ENCODE peak calls at places on chromosome 5, in ten cellular contexts. One of them, this sample, is unnamed.

GRCh38 chr5:10338996-10339903 is 14.2 kb upstream of the MARCHF6 start:
- DNase-seq in germinal center: no peak
- DNase-seq in hippocampal formation: peak; percentile 38
- DNase-seq in small intestine: no peak
- DNase-seq in HEK293T: no peak
- DNase-seq in Right ventricle myocardium superior: no peak
- DNase-seq in spleen: no peak
- DNase-seq in fibroblast of mammary gland: no peak
- DNase-seq in NCI-H1092: peak; percentile 97
- DNase-seq in A549: no peak
- DNase-seq in this sample: no peak

GRCh38 chr5:9058666-9059065 is 487.2 kb downstream of the SEMA5A start:
- DNase-seq in NCI-H1092: no peak
- DNase-seq in HEK293T: no peak
- DNase-seq in Right ventricle myocardium superior: no peak
- DNase-seq in fibroblast of mammary gland: peak; percentile 57
- DNase-seq in A549: no peak
- DNase-seq in spleen: no peak
- DNase-seq in hippocampal formation: no peak
- DNase-seq in germinal center: no peak
- DNase-seq in small intestine: no peak
- DNase-seq in this sample: no peak

GRCh38 chr5:138743506-138743905 is 9.7 kb upstream of the CTNNA1 start:
- DNase-seq in hippocampal formation: no peak
- DNase-seq in A549: no peak
- DNase-seq in fibroblast of mammary gland: no peak
- DNase-seq in germinal center: no peak
- DNase-seq in NCI-H1092: no peak
- DNase-seq in HEK293T: no peak
- DNase-seq in Right ventricle myocardium superior: no peak
- DNase-seq in spleen: peak; percentile 22
- DNase-seq in small intestine: no peak
- DNase-seq in this sample: no peak

GRCh38 chr5:129094924-129095797 is 612 bp downstream of the ISOC1 start:
- DNase-seq in A549: peak; percentile 36
- DNase-seq in Right ventricle myocardium superior: peak; percentile 86
- DNase-seq in HEK293T: peak; percentile 39
- DNase-seq in small intestine: peak; percentile 73
- DNase-seq in fibroblast of mammary gland: peak; percentile 25
- DNase-seq in spleen: peak; percentile 93
- DNase-seq in NCI-H1092: no peak
- DNase-seq in germinal center: peak; percentile 29
- DNase-seq in hippocampal formation: peak; percentile 15
- DNase-seq in this sample: no peak

GRCh38 chr5:378301-378891 is 56.9 kb downstream of the AHRR start:
- DNase-seq in spleen: peak; percentile 45
- DNase-seq in hippocampal formation: no peak
- DNase-seq in NCI-H1092: no peak
- DNase-seq in germinal center: no peak
- DNase-seq in small intestine: no peak
- DNase-seq in fibroblast of mammary gland: peak; percentile 45
- DNase-seq in A549: no peak
- DNase-seq in Right ventricle myocardium superior: no peak
- DNase-seq in HEK293T: no peak
- DNase-seq in this sample: no peak

GRCh38 chr5:77607324-77607723 is 31.2 kb downstream of the OTP start:
- DNase-seq in Right ventricle myocardium superior: no peak
- DNase-seq in small intestine: peak; percentile 14
- DNase-seq in HEK293T: no peak
- DNase-seq in fibroblast of mammary gland: no peak
- DNase-seq in NCI-H1092: no peak
- DNase-seq in hippocampal formation: no peak
- DNase-seq in spleen: no peak
- DNase-seq in germinal center: no peak
- DNase-seq in A549: no peak
- DNase-seq in this sample: no peak

GRCh38 chr5:67156976-67157583 is 39.5 kb downstream of the CD180 start:
- DNase-seq in Right ventricle myocardium superior: peak; percentile 41
- DNase-seq in germinal center: peak; percentile 59
- DNase-seq in A549: peak; percentile 47
- DNase-seq in small intestine: peak; percentile 42
- DNase-seq in hippocampal formation: no peak
- DNase-seq in fibroblast of mammary gland: peak; percentile 46
- DNase-seq in HEK293T: peak; percentile 46
- DNase-seq in spleen: peak; percentile 76
- DNase-seq in NCI-H1092: no peak
- DNase-seq in this sample: no peak

GRCh38 chr5:108521841-108522506 is 140.1 kb upstream of the FBXL17 start:
- DNase-seq in small intestine: peak; percentile 86
- DNase-seq in NCI-H1092: no peak
- DNase-seq in germinal center: peak; percentile 13
- DNase-seq in hippocampal formation: no peak
- DNase-seq in A549: peak; percentile 63
- DNase-seq in HEK293T: peak; percentile 40
- DNase-seq in Right ventricle myocardium superior: no peak
- DNase-seq in fibroblast of mammary gland: peak; percentile 67
- DNase-seq in spleen: no peak
- DNase-seq in this sample: peak; percentile 9

GRCh38 chr5:75167345-75167744 is 69.3 kb downstream of the ANKRD31 start:
- DNase-seq in fibroblast of mammary gland: peak; percentile 15
- DNase-seq in HEK293T: peak; percentile 26
- DNase-seq in Right ventricle myocardium superior: no peak
- DNase-seq in hippocampal formation: no peak
- DNase-seq in small intestine: peak; percentile 36
- DNase-seq in A549: peak; percentile 33
- DNase-seq in germinal center: no peak
- DNase-seq in spleen: no peak
- DNase-seq in NCI-H1092: no peak
- DNase-seq in this sample: no peak

GRCh38 chr5:80963521-80963895 is 3.3 kb downstream of the RASGRF2 start:
- DNase-seq in small intestine: no peak
- DNase-seq in fibroblast of mammary gland: no peak
- DNase-seq in germinal center: no peak
- DNase-seq in Right ventricle myocardium superior: no peak
- DNase-seq in hippocampal formation: peak; percentile 38
- DNase-seq in A549: no peak
- DNase-seq in spleen: no peak
- DNase-seq in NCI-H1092: no peak
- DNase-seq in HEK293T: no peak
- DNase-seq in this sample: no peak

GRCh38 chr5:170623576-170624181 is 119.9 kb downstream of the KCNIP1 start:
- DNase-seq in Right ventricle myocardium superior: peak; percentile 56
- DNase-seq in small intestine: no peak
- DNase-seq in hippocampal formation: no peak
- DNase-seq in HEK293T: peak; percentile 78
- DNase-seq in spleen: peak; percentile 78
- DNase-seq in NCI-H1092: peak; percentile 19
- DNase-seq in fibroblast of mammary gland: peak; percentile 70
- DNase-seq in germinal center: no peak
- DNase-seq in A549: peak; percentile 78
- DNase-seq in this sample: no peak

GRCh38 chr5:150211156-150212030 is 21.5 kb downstream of the SLC6A7 start:
- DNase-seq in spleen: no peak
- DNase-seq in hippocampal formation: no peak
- DNase-seq in HEK293T: no peak
- DNase-seq in fibroblast of mammary gland: no peak
- DNase-seq in NCI-H1092: no peak
- DNase-seq in germinal center: no peak
- DNase-seq in Right ventricle myocardium superior: no peak
- DNase-seq in A549: no peak
- DNase-seq in small intestine: peak; percentile 72
- DNase-seq in this sample: no peak

GRCh38 chr5:176891331-176891958 is 7.7 kb downstream of the HK3 start:
- DNase-seq in hippocampal formation: no peak
- DNase-seq in spleen: peak; percentile 73
- DNase-seq in Right ventricle myocardium superior: no peak
- DNase-seq in NCI-H1092: no peak
- DNase-seq in A549: no peak
- DNase-seq in fibroblast of mammary gland: no peak
- DNase-seq in germinal center: no peak
- DNase-seq in HEK293T: no peak
- DNase-seq in small intestine: no peak
- DNase-seq in this sample: peak; percentile 20

GRCh38 chr5:88245241-88245892 is 23.3 kb downstream of the TMEM161B start:
- DNase-seq in A549: no peak
- DNase-seq in spleen: no peak
- DNase-seq in Right ventricle myocardium superior: no peak
- DNase-seq in NCI-H1092: no peak
- DNase-seq in germinal center: no peak
- DNase-seq in small intestine: no peak
- DNase-seq in hippocampal formation: no peak
- DNase-seq in HEK293T: no peak
- DNase-seq in fibroblast of mammary gland: no peak
- DNase-seq in this sample: no peak

GRCh38 chr5:180380856-180381255 is 27.7 kb upstream of the GFPT2 start:
- DNase-seq in Right ventricle myocardium superior: peak; percentile 49
- DNase-seq in HEK293T: no peak
- DNase-seq in hippocampal formation: no peak
- DNase-seq in germinal center: no peak
- DNase-seq in A549: no peak
- DNase-seq in small intestine: no peak
- DNase-seq in fibroblast of mammary gland: no peak
- DNase-seq in NCI-H1092: no peak
- DNase-seq in spleen: no peak
- DNase-seq in this sample: no peak

GRCh38 chr5:181265092-181265671 is 4.2 kb upstream of the TRIM52 start:
- DNase-seq in A549: no peak
- DNase-seq in germinal center: no peak
- DNase-seq in HEK293T: no peak
- DNase-seq in Right ventricle myocardium superior: no peak
- DNase-seq in spleen: no peak
- DNase-seq in fibroblast of mammary gland: no peak
- DNase-seq in NCI-H1092: no peak
- DNase-seq in hippocampal formation: no peak
- DNase-seq in small intestine: no peak
- DNase-seq in this sample: no peak

GRCh38 chr5:173970878-173971650 is 17.9 kb upstream of the C5orf47 start:
- DNase-seq in spleen: no peak
- DNase-seq in germinal center: no peak
- DNase-seq in HEK293T: no peak
- DNase-seq in A549: no peak
- DNase-seq in Right ventricle myocardium superior: no peak
- DNase-seq in NCI-H1092: no peak
- DNase-seq in fibroblast of mammary gland: peak; percentile 9
- DNase-seq in hippocampal formation: no peak
- DNase-seq in small intestine: no peak
- DNase-seq in this sample: no peak

GRCh38 chr5:67815455-67816391 is 399.8 kb upstream of the PIK3R1 start:
- DNase-seq in Right ventricle myocardium superior: peak; percentile 37
- DNase-seq in small intestine: no peak
- DNase-seq in HEK293T: no peak
- DNase-seq in NCI-H1092: no peak
- DNase-seq in germinal center: no peak
- DNase-seq in hippocampal formation: no peak
- DNase-seq in fibroblast of mammary gland: peak; percentile 84
- DNase-seq in spleen: no peak
- DNase-seq in A549: no peak
- DNase-seq in this sample: no peak

GRCh38 chr5:7794823-7795222 is 56.1 kb downstream of the CFAP90 start:
- DNase-seq in HEK293T: no peak
- DNase-seq in spleen: no peak
- DNase-seq in germinal center: no peak
- DNase-seq in NCI-H1092: no peak
- DNase-seq in A549: no peak
- DNase-seq in Right ventricle myocardium superior: no peak
- DNase-seq in fibroblast of mammary gland: no peak
- DNase-seq in small intestine: no peak
- DNase-seq in hippocampal formation: no peak
- DNase-seq in this sample: no peak

GRCh38 chr5:2874099-2874498 is 122.6 kb upstream of the IRX2 start:
- DNase-seq in hippocampal formation: no peak
- DNase-seq in HEK293T: no peak
- DNase-seq in fibroblast of mammary gland: no peak
- DNase-seq in small intestine: no peak
- DNase-seq in Right ventricle myocardium superior: no peak
- DNase-seq in NCI-H1092: no peak
- DNase-seq in A549: no peak
- DNase-seq in germinal center: no peak
- DNase-seq in spleen: peak; percentile 40
- DNase-seq in this sample: no peak

GRCh38 chr5:149289307-149289706 is 17.6 kb downstream of the AFAP1L1 start:
- DNase-seq in NCI-H1092: no peak
- DNase-seq in Right ventricle myocardium superior: no peak
- DNase-seq in fibroblast of mammary gland: no peak
- DNase-seq in A549: no peak
- DNase-seq in hippocampal formation: no peak
- DNase-seq in small intestine: no peak
- DNase-seq in germinal center: no peak
- DNase-seq in spleen: no peak
- DNase-seq in HEK293T: no peak
- DNase-seq in this sample: no peak

GRCh38 chr5:74016373-74016772 is 390.4 kb downstream of the ARHGEF28 start:
- DNase-seq in A549: peak; percentile 27
- DNase-seq in germinal center: peak; percentile 10
- DNase-seq in small intestine: no peak
- DNase-seq in Right ventricle myocardium superior: no peak
- DNase-seq in NCI-H1092: no peak
- DNase-seq in HEK293T: peak; percentile 66
- DNase-seq in fibroblast of mammary gland: no peak
- DNase-seq in hippocampal formation: no peak
- DNase-seq in spleen: no peak
- DNase-seq in this sample: no peak

GRCh38 chr5:172076783-172077244 is 70.4 kb upstream of the FBXW11 start:
- DNase-seq in spleen: no peak
- DNase-seq in NCI-H1092: no peak
- DNase-seq in germinal center: no peak
- DNase-seq in Right ventricle myocardium superior: no peak
- DNase-seq in hippocampal formation: no peak
- DNase-seq in fibroblast of mammary gland: peak; percentile 60
- DNase-seq in small intestine: no peak
- DNase-seq in A549: no peak
- DNase-seq in HEK293T: no peak
- DNase-seq in this sample: no peak

GRCh38 chr5:115375922-115376321 is 79.5 kb upstream of the CCDC112 start:
- DNase-seq in Right ventricle myocardium superior: no peak
- DNase-seq in HEK293T: no peak
- DNase-seq in small intestine: peak; percentile 66
- DNase-seq in NCI-H1092: no peak
- DNase-seq in fibroblast of mammary gland: peak; percentile 70
- DNase-seq in A549: no peak
- DNase-seq in hippocampal formation: no peak
- DNase-seq in germinal center: no peak
- DNase-seq in spleen: no peak
- DNase-seq in this sample: no peak

GRCh38 chr5:93717162-93717561 is 24.2 kb downstream of the POU5F2 start:
- DNase-seq in A549: peak; percentile 31
- DNase-seq in HEK293T: no peak
- DNase-seq in spleen: no peak
- DNase-seq in Right ventricle myocardium superior: no peak
- DNase-seq in hippocampal formation: no peak
- DNase-seq in fibroblast of mammary gland: peak; percentile 28
- DNase-seq in small intestine: peak; percentile 80
- DNase-seq in germinal center: no peak
- DNase-seq in NCI-H1092: no peak
- DNase-seq in this sample: peak; percentile 39

GRCh38 chr5:518721-519120 is 5.5 kb downstream of the SLC9A3 start:
- DNase-seq in spleen: no peak
- DNase-seq in fibroblast of mammary gland: no peak
- DNase-seq in Right ventricle myocardium superior: no peak
- DNase-seq in hippocampal formation: no peak
- DNase-seq in germinal center: no peak
- DNase-seq in NCI-H1092: no peak
- DNase-seq in small intestine: peak; percentile 98
- DNase-seq in A549: no peak
- DNase-seq in HEK293T: no peak
- DNase-seq in this sample: no peak

GRCh38 chr5:43362725-43363435 is 49.3 kb downstream of the CCL28 start:
- DNase-seq in germinal center: no peak
- DNase-seq in fibroblast of mammary gland: no peak
- DNase-seq in small intestine: no peak
- DNase-seq in HEK293T: no peak
- DNase-seq in Right ventricle myocardium superior: no peak
- DNase-seq in hippocampal formation: no peak
- DNase-seq in spleen: no peak
- DNase-seq in NCI-H1092: no peak
- DNase-seq in A549: no peak
- DNase-seq in this sample: no peak

This sample was measured in DMS79.